ENCODE peak calls at places on chromosomes 5 and 9, in seven cellular contexts. A is heart left ventricle, L is body of pancreas, B is A549, Y is sigmoid colon, W is uterus, X is ovary. H is an unnamed sample.

GRCh38 chr9:129558551-129559505 is 62.1 kb downstream of the C9orf50 start:
- DNase-seq in A (no peak), L (peak; percentile 43), B (peak; percentile 41), Y (no peak), W (no peak), X (peak; percentile 33), H (no peak)

GRCh38 chr5:93915142-93915553 is 173.7 kb upstream of the POU5F2 start:
- DNase-seq in A (no peak), L (no peak), B (no peak), Y (no peak), W (no peak), X (no peak), H (no peak)

GRCh38 chr5:25056846-25057245 is 412.1 kb upstream of the CDH10 start:
- DNase-seq in A (no peak), L (no peak), B (no peak), Y (no peak), W (no peak), X (no peak), H (no peak)

GRCh38 chr9:127393680-127394079 is 3.3 kb upstream of the SLC2A8 start:
- DNase-seq in A (no peak), L (no peak), B (no peak), Y (peak; percentile 28), W (no peak), X (no peak), H (no peak)

GRCh38 chr5:2899311-2899710 is 147.8 kb upstream of the IRX2 start:
- DNase-seq in A (no peak), L (no peak), B (no peak), Y (no peak), W (no peak), X (no peak), H (no peak)

GRCh38 chr5:181114844-181115778 is 15.9 kb downstream of the OR2V1 start:
- DNase-seq in A (no peak), L (no peak), B (peak; percentile 58), Y (no peak), W (no peak), X (no peak), H (peak; percentile 6)

GRCh38 chr9:125409217-125409636 is 147.6 kb downstream of the GAPVD1 start:
- DNase-seq in A (no peak), L (no peak), B (no peak), Y (peak; percentile 61), W (no peak), X (no peak), H (peak; percentile 75)

GRCh38 chr5:68499952-68500351 is 284.4 kb downstream of the PIK3R1 start:
- DNase-seq in A (no peak), L (no peak), B (no peak), Y (no peak), W (no peak), X (no peak), H (no peak)

GRCh38 chr9:87389936-87390335 is 107.7 kb upstream of the DAPK1 start:
- DNase-seq in A (no peak), L (no peak), B (no peak), Y (no peak), W (no peak), X (no peak), H (no peak)

DNA sequence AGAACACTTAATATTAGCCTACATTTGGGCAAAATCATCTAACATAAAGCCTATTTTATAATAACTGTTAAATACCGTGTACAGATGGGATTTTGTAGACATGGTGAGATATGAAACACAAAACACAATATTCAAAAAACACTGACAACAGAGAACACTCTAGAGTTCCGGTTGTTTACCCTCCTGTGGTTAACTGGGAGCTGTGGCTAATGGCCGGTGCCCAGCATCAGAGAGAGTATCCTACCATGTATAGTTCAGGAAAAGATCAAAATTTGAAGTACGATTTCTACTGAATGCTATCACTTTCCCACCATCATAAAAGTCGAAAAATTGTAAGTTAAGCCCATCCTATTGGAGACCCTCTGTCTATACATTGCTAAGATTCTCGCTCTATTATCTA is 2.4 kb downstream of the CAMK4 start:
- DNase-seq in A (no peak), L (no peak), B (no peak), Y (no peak), W (no peak), X (no peak), H (no peak)
- H3K27ac ChIP-seq in A (no peak overlapping the region), L (no peak overlapping the region), B (no peak overlapping the region), Y (no peak overlapping the region), W (no peak overlapping the region), X (no peak overlapping the region), H (no peak overlapping the region)

GRCh38 chr5:1338196-1338490 is 6.8 kb downstream of the CLPTM1L start:
- DNase-seq in A (no peak), L (no peak), B (no peak), Y (no peak), W (no peak), X (no peak), H (no peak)

GRCh38 chr5:1336106-1336561 is 8.8 kb downstream of the CLPTM1L start:
- DNase-seq in A (no peak), L (no peak), B (no peak), Y (no peak), W (no peak), X (no peak), H (no peak)

GRCh38 chr5:1338518-1339070 is 6.3 kb downstream of the CLPTM1L start:
- DNase-seq in A (no peak), L (no peak), B (no peak), Y (no peak), W (no peak), X (no peak), H (no peak)

GRCh38 chr5:1336749-1337489 is 8.0 kb downstream of the CLPTM1L start:
- DNase-seq in A (no peak), L (no peak), B (no peak), Y (no peak), W (no peak), X (no peak), H (no peak)

GRCh38 chr5:1337490-1338195 is 7.3 kb downstream of the CLPTM1L start:
- DNase-seq in A (no peak), L (no peak), B (no peak), Y (no peak), W (no peak), X (no peak), H (no peak)
- TF ChIP-seq POLR2A in A (no peak), L (no peak), B (no peak), Y (no peak), W (no peak), X (no peak), H (no peak)

DNA sequence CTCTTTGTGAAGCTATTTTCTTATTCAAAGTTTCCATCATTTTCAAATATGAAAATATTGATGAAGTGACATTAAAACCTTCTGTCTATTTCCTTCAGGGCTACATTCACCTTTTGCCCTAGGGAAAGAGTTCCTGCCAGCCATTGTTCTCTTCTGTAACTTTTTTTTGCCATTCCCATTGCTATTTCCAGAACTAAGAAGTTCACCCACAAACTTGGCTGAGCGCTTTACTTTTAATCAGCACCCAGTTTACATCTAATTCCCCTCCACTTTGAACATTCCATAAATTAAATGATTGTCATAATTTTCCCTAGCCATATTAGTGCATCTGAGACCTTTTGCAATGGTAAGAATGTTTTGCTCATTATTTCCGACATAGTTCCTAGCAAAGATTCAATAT is 4.4 kb downstream of the IL33 start:
- DNase-seq in A (no peak), L (no peak), B (no peak), Y (no peak), W (no peak), X (no peak), H (no peak)
- H3K27ac ChIP-seq in A (peak overlapping the region; percentile 52), L (no peak overlapping the region), B (no peak overlapping the region), Y (peak overlapping the region; percentile 79), W (peak overlapping the region; percentile 32), X (no peak overlapping the region), H (no peak overlapping the region)

GRCh38 chr5:54739371-54739770 is 221.8 kb downstream of the SNX18 start:
- DNase-seq in A (no peak), L (no peak), B (no peak), Y (no peak), W (no peak), X (no peak), H (no peak)

GRCh38 chr5:54738973-54739367 is 221.4 kb downstream of the SNX18 start:
- DNase-seq in A (no peak), L (no peak), B (no peak), Y (no peak), W (no peak), X (no peak), H (no peak)

GRCh38 chr5:54740141-54740540 is 222.6 kb downstream of the SNX18 start:
- DNase-seq in A (no peak), L (no peak), B (no peak), Y (no peak), W (no peak), X (no peak), H (no peak)

GRCh38 chr5:54736003-54736797 is 218.6 kb downstream of the SNX18 start:
- DNase-seq in A (no peak), L (no peak), B (no peak), Y (no peak), W (no peak), X (no peak), H (no peak)

DNA sequence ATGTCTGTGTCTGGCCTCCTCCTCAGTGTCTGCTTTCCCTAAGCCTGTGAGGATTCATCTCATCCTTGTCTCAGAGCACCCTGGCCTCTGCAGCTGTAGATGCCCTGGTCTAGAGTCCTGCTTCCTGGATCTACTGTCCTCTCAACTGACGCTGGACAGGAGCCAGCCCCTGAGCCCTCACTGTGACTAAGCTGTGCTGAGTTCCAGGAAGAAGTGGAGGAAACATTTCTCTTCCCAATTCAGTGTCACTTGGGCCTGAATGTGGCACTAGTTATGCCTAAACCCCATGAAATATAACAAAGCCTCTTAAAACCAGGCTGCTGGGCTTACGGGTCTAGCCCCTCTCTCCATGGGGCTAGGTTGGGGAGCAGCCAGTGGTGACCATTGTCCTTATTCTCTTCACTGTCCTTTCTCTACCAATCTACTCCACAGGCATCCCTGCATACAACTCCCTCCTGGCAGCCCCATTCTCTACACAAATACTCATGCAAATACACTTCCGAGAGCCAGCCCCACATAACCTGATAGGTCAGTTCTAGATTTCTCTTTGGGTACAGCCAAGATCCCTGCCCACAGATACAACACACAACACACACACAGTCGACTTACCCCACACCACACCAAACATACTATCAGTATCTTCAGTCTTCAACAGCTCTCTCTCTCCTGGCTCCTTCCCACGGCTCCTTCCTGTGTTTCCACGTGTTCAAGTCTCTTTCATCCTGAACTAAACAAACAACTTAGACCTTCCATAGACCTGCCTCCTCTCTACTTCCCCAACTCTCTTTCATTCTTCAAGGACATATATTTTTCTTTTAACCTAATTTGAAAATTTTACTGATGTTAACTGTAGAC is 220.8 kb downstream of the SNX18 start:
- DNase-seq in A (peak; percentile 72), L (peak; percentile 32), B (no peak), Y (peak; percentile 82), W (peak; percentile 37), X (no peak), H (no peak)
- TF ChIP-seq POLR2A in A (no peak), L (no peak), B (no peak), Y (no peak), W (no peak), X (no peak), H (no peak)

GRCh38 chr5:87418506-87418905 is 5.8 kb upstream of the CCNH start:
- DNase-seq in A (no peak), L (no peak), B (no peak), Y (no peak), W (no peak), X (no peak), H (no peak)

GRCh38 chr5:87423755-87424154 is 11.0 kb upstream of the CCNH start:
- DNase-seq in A (no peak), L (no peak), B (no peak), Y (no peak), W (no peak), X (no peak), H (no peak)

GRCh38 chr5:87421307-87421706 is 8.6 kb upstream of the CCNH start:
- DNase-seq in A (no peak), L (no peak), B (no peak), Y (no peak), W (no peak), X (no peak), H (no peak)
- H3K27ac ChIP-seq in A (no peak overlapping the region), L (no peak overlapping the region), B (no peak overlapping the region), Y (no peak overlapping the region), W (no peak overlapping the region), X (no peak overlapping the region), H (no peak overlapping the region)